ENCODE peak calls at places on chromosomes 1 and 21, in eight cellular contexts. P is spleen, Y is mammary epithelial cell, A is thyroid gland, X is lower lobe of right lung, J is pancreas, C is endothelial cell of umbilical vein, Q is kidney epithelial cell. R is an unnamed sample.
A peak's percentile ranks its signal among the peaks of the same experiment; 100 is the strongest.

GRCh38 chr1:33089457-33089856 is 8.5 kb downstream of the AZIN2 start:
- DNase-seq in P (no peak), Y (no peak), A (no peak), X (no peak), J (no peak), C (no peak), Q (no peak), R (no peak)

GRCh38 chr1:185156321-185156853 is 366 bp downstream of the TRMT1L start:
- DNase-seq in P (peak; percentile 94), Y (no peak), A (no peak), X (no peak), J (no peak), C (peak; percentile 68), Q (no peak), R (no peak)

GRCh38 chr1:203368624-203369451 is 17.9 kb upstream of the FMOD start:
- DNase-seq in P (no peak), Y (peak; percentile 81), A (peak; percentile 12), X (peak; percentile 55), J (no peak), C (peak; percentile 47), Q (no peak), R (no peak)

GRCh38 chr21:33266784-33267135 is 593 bp downstream of the IL10RB start:
- DNase-seq in P (peak; percentile 88), Y (no peak), A (no peak), X (no peak), J (no peak), C (no peak), Q (no peak), R (no peak)

GRCh38 chr1:113255038-113255727 is 135.1 kb upstream of the MAGI3 start:
- DNase-seq in P (no peak), Y (no peak), A (no peak), X (no peak), J (peak; percentile 65), C (no peak), Q (no peak), R (no peak)

GRCh38 chr1:30952098-30952497 is 43.5 kb upstream of the SDC3 start:
- DNase-seq in P (no peak), Y (no peak), A (peak; percentile 55), X (no peak), J (no peak), C (no peak), Q (no peak), R (no peak)

GRCh38 chr1:11918779-11919519 is 7.3 kb downstream of the KIAA2013 start:
- DNase-seq in P (no peak), Y (peak; percentile 70), A (no peak), X (no peak), J (no peak), C (no peak), Q (no peak), R (no peak)

GRCh38 chr1:113759341-113760101 is at the start of gene PHTF1:
- DNase-seq in P (peak; percentile 95), Y (peak; percentile 72), A (peak; percentile 67), X (peak; percentile 88), J (peak; percentile 72), C (peak; percentile 82), Q (peak; percentile 41), R (peak; percentile 89)

DNA sequence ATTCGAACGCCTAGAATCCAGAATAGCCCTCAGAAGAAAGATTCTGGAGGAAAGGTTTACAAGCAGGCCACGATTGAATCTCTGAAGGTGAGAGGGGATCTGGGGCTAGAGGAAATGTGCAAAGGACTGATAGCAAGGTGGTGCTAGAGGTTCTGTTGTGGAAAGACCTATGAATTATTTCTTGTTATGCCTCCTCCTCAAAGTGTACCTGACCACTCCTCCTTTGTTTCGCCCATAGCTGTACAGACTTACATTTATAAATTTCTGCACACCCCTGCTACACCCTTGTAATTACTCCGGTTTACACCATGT is 986 bp downstream of the TCEANC2 start:
- DNase-seq in P (no peak), Y (no peak), A (no peak), X (no peak), J (no peak), C (peak; percentile 41), Q (no peak), R (no peak)
- H3K4me3 ChIP-seq in P (peak overlapping the region; percentile 97), Y (peak overlapping the region; percentile 65), A (no peak overlapping the region), X (peak overlapping the region; percentile 98), J (no peak overlapping the region), C (peak overlapping the region; percentile 47), Q (peak overlapping the region; percentile 63), R (peak overlapping the region; percentile 83)

GRCh38 chr1:151292207-151293030 is 10.3 kb downstream of the ZNF687 start:
- DNase-seq in P (no peak), Y (no peak), A (no peak), X (no peak), J (no peak), C (no peak), Q (no peak), R (peak; percentile 26)
- TF ChIP-seq CTCF in P (no peak), Y (no peak), A (no peak), X (no peak), J (no peak), C (no peak), Q (peak; percentile 3), R (no peak)

GRCh38 chr1:34908369-34908768 is 21.1 kb downstream of the DLGAP3 start:
- DNase-seq in P (no peak), Y (no peak), A (no peak), X (no peak), J (no peak), C (no peak), Q (no peak), R (no peak)
- H3K27me3 ChIP-seq in P (no peaks in the 10 kb centered on the region), Y (no peaks in the 10 kb centered on the region), A (no peaks in the 10 kb centered on the region), X (peaks cover 6% of the 10 kb centered on the region), J (no peaks in the 10 kb centered on the region), C (no peaks in the 10 kb centered on the region), Q (no peaks in the 10 kb centered on the region), R (no peaks in the 10 kb centered on the region)

DNA sequence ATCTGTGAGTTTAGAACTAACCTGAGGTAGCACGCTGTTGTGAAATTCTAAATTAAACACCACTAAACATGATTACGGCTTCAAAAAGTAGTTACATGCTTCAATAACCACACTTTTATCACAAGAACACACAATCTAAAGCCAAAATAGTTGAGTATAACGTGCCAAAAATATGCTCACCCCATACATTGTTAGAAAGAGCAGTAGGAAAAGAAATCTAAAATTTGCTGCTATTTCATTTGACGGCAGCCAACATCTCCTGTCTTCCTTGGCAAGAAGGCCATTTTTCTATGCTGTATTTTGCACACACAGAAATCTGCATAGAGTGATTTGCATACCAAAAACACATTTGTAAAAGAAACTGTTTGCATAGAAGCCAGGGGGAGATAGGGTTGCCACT is 42.9 kb upstream of the DMRTB1 start:
- DNase-seq in P (no peak), Y (no peak), A (no peak), X (no peak), J (no peak), C (no peak), Q (no peak), R (no peak)
- H3K4me3 ChIP-seq in P (no peak overlapping the region), Y (no peak overlapping the region), A (no peak overlapping the region), X (no peak overlapping the region), J (no peak overlapping the region), C (no peak overlapping the region), Q (no peak overlapping the region), R (no peak overlapping the region)

GRCh38 chr1:182080955-182081582 is 19.6 kb upstream of the ZNF648 start:
- DNase-seq in P (no peak), Y (peak; percentile 32), A (peak; percentile 29), X (no peak), J (no peak), C (peak; percentile 28), Q (no peak), R (no peak)
- TF ChIP-seq CTCF in P (peak; percentile 57), Y (peak; percentile 79), A (no peak), X (peak; percentile 55), J (peak; percentile 42), C (peak; percentile 40), Q (peak; percentile 63), R (peak; percentile 71)

GRCh38 chr21:28266061-28266460 is 726.6 kb downstream of the LTN1 start:
- DNase-seq in P (no peak), Y (no peak), A (no peak), X (no peak), J (no peak), C (no peak), Q (no peak), R (no peak)
- H3K27me3 ChIP-seq in P (no peaks in the 10 kb centered on the region), Y (no peaks in the 10 kb centered on the region), A (no peaks in the 10 kb centered on the region), X (no peaks in the 10 kb centered on the region), J (no peaks in the 10 kb centered on the region), C (no peaks in the 10 kb centered on the region), Q (no peaks in the 10 kb centered on the region), R (no peaks in the 10 kb centered on the region)

DNA sequence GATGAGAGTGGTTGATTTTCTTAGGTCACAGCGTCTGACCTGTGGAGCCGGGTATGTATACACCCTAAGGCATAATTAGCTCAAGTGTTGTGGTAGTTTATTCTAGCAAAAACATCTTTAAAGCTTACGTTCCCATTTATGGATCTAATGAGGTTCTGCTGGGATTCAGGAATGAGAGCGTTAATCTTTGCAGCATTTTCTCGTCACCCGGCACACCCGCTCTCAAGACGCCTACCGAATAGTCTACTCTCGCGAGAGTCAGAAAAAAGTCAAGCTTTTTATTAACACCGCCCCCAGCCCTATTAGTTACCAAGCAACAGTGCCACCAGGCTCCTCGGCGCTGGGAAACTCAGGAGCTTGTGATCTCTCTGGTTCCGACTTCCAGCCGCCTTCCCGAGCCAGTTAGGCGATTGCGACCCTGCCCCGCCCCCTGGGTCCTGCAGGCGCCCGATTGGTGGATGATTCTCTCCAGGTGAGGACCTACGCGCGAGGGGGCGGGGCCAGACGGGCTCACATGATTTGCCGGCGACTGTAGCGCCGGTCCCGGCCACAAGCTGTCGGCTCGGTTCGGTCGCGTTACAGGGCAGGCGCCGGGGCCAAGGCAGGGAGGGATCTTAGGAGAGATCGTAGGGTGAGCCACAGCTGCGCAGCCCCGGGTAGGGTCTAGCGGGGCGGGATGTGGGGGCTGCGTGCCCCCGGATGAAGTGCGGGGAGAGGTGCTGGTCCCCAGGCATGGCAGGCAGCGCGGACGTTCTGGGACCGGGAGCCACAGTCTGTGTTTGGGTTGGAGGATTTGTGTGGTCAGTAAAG is at the start of gene PFKFB2:
- DNase-seq in P (peak; percentile 98), Y (peak; percentile 99), A (peak; percentile 100), X (peak; percentile 99), J (peak; percentile 100), C (peak; percentile 88), Q (peak; percentile 97), R (peak; percentile 89)
- H3K4me3 ChIP-seq in P (peak within 1 kb of the TSS; percentile 63), Y (peak within 1 kb of the TSS; percentile 91), A (peak within 1 kb of the TSS; percentile 80), X (peak within 1 kb of the TSS; percentile 74), J (peak within 1 kb of the TSS; percentile 65), C (peak within 1 kb of the TSS; percentile 27), Q (peak within 1 kb of the TSS; percentile 55), R (peak within 1 kb of the TSS; percentile 75)

R was measured in GM06990.